ENCODE peak calls at places on chromosomes 4 and X, in ten cellular contexts. P is stomach; K is GM13976; J is H9; S is esophagus muscularis mucosa; N is CD4-positive, alpha-beta T cell; F is brain microvascular endothelial cell; L is astrocyte; M is AG09309; D is progenitor cell of endocrine pancreas. U is an unnamed sample.

GRCh38 chrX:9525511-9526248 is 60.8 kb downstream of the TBL1X start:
- DNase-seq in F (no peak), K (no peak), M (no peak), S (no peak), J (no peak), P (no peak), D (no peak), N (no peak), L (peak; percentile 25), U (peak; percentile 17)

GRCh38 chrX:74531081-74531480 is 83.3 kb downstream of the RLIM start:
- DNase-seq in K (no peak), S (no peak), N (no peak), P (no peak), F (no peak), D (no peak), L (no peak), J (no peak), M (no peak), U (no peak)

GRCh38 chrX:147953976-147954375 is 27.2 kb upstream of the FMR1NB start:
- DNase-seq in S (no peak), N (no peak), L (no peak), D (no peak), F (no peak), P (peak; percentile 26), K (no peak), M (no peak), J (no peak), U (no peak)

GRCh38 chrX:31331928-31332327 is 260.1 kb upstream of the FTHL17 start:
- DNase-seq in L (no peak), N (no peak), F (no peak), P (no peak), K (no peak), M (no peak), J (no peak), D (no peak), S (no peak), U (no peak)

GRCh38 chrX:8424941-8425340 is 39.7 kb upstream of the VCX3B start:
- DNase-seq in L (no peak), K (no peak), N (no peak), J (no peak), M (no peak), F (no peak), P (no peak), D (no peak), S (no peak), U (no peak)

GRCh38 chr4:143241892-143242291 is 57.2 kb downstream of the USP38 start:
- DNase-seq in P (no peak), F (no peak), M (no peak), J (no peak), K (no peak), S (no peak), N (no peak), D (no peak), L (peak; percentile 14), U (no peak)

GRCh38 chr4:143402776-143403550 is 66.3 kb downstream of the GAB1 start:
- DNase-seq in K (no peak), N (no peak), L (no peak), F (no peak), S (no peak), J (no peak), D (no peak), P (no peak), M (no peak), U (no peak)

GRCh38 chrX:138191998-138192397 is 519.5 kb downstream of the FGF13 start:
- DNase-seq in J (peak; percentile 29), K (peak; percentile 1), N (no peak), M (no peak), S (no peak), P (no peak), L (no peak), D (peak; percentile 20), F (peak; percentile 20), U (peak; percentile 30)

GRCh38 chr4:121943941-121944340 is 7.9 kb downstream of the TRPC3 start:
- DNase-seq in S (no peak), K (no peak), M (no peak), D (no peak), N (no peak), F (no peak), P (no peak), J (peak; percentile 81), L (no peak), U (peak; percentile 25)

GRCh38 chrX:40945366-40945713 is 139.9 kb upstream of the USP9X start:
- DNase-seq in D (no peak), N (no peak), S (no peak), K (peak; percentile 49), F (peak; percentile 59), M (peak; percentile 35), J (no peak), L (peak; percentile 84), P (no peak), U (no peak)

GRCh38 chr4:189022441-189023035 is 883.3 kb downstream of the TRIML1 start:
- DNase-seq in P (no peak), N (no peak), F (peak; percentile 32), K (no peak), D (no peak), L (peak; percentile 8), J (no peak), M (peak; percentile 14), S (no peak), U (no peak)

GRCh38 chrX:134585446-134585845 is 72.8 kb downstream of the PLAC1 start:
- DNase-seq in K (no peak), L (no peak), F (no peak), S (no peak), P (no peak), D (no peak), J (no peak), N (no peak), M (no peak), U (no peak)

GRCh38 chr4:97317691-97318090 is 825.6 kb downstream of the STPG2 start:
- DNase-seq in P (no peak), J (no peak), M (no peak), K (no peak), L (no peak), D (no peak), F (no peak), S (no peak), N (no peak), U (no peak)

GRCh38 chrX:152632445-152633097 is 5.1 kb upstream of the GABRQ start:
- DNase-seq in K (no peak), J (peak; percentile 43), F (peak; percentile 56), P (peak; percentile 56), M (peak; percentile 3), S (peak; percentile 87), D (peak; percentile 43), N (peak; percentile 3), L (no peak), U (peak; percentile 57)

GRCh38 chr4:10090467-10091250 is 25.9 kb downstream of the WDR1 start:
- DNase-seq in J (no peak), F (no peak), N (no peak), M (no peak), S (no peak), D (no peak), P (no peak), L (no peak), K (no peak), U (no peak)

GRCh38 chr4:151865744-151866143 is 104.9 kb upstream of the GATB start:
- DNase-seq in P (no peak), M (no peak), L (no peak), S (no peak), F (no peak), D (no peak), J (no peak), K (no peak), N (no peak), U (no peak)

GRCh38 chrX:25022499-25023325 is 6.9 kb upstream of the ARX start:
- DNase-seq in D (no peak), S (no peak), N (no peak), P (no peak), K (no peak), F (no peak), M (no peak), J (no peak), L (no peak), U (no peak)

GRCh38 chr4:108649863-108650211 is 562 bp upstream of the OSTC start:
- DNase-seq in M (no peak), S (no peak), K (no peak), L (no peak), D (no peak), J (no peak), N (no peak), F (no peak), P (no peak), U (no peak)
- TF ChIP-seq CTCF in M (no peak), S (no peak), K (no peak), L (no peak), D (no peak), J (no peak), N (no peak), F (no peak), P (no peak), U (no peak)

GRCh38 chrX:15366507-15367352 is 17.5 kb downstream of the VEGFD start:
- DNase-seq in S (no peak), F (no peak), K (no peak), M (no peak), D (no peak), L (no peak), P (no peak), N (no peak), J (no peak), U (no peak)
- TF ChIP-seq CTCF in S (no peak), F (no peak), K (no peak), M (no peak), D (no peak), L (no peak), P (no peak), N (no peak), J (no peak), U (no peak)

DNA sequence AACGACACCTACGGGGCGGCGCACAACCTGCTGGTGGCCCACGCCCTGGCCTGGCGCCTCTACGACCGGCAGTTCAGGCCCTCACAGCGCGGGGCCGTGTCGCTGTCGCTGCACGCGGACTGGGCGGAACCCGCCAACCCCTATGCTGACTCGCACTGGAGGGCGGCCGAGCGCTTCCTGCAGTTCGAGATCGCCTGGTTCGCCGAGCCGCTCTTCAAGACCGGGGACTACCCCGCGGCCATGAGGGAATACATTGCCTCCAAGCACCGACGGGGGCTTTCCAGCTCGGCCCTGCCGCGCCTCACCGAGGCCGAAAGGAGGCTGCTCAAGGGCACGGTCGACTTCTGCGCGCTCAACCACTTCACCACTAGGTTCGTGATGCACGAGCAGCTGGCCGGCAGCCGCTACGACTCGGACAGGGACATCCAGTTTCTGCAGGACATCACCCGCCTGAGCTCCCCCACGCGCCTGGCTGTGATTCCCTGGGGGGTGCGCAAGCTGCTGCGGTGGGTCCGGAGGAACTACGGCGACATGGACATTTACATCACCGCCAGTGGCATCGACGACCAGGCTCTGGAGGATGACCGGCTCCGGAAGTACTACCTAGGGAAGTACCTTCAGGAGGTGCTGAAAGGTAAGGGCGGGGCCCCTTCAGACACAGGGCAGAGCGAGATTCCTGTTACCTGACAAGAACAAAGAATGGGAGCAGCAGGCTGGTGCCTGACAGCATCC is 11.7 kb downstream of the RPL9 start:
- DNase-seq in N (no peak), D (peak; percentile 28), S (no peak), P (peak; percentile 78), J (peak; percentile 82), M (no peak), F (peak; percentile 57), L (peak; percentile 31), K (peak; percentile 86), U (no peak)
- TF ChIP-seq CTCF in N (no peak), D (no peak), S (no peak), P (peak; percentile 12), J (no peak), M (peak; percentile 13), F (peak; percentile 62), L (no peak), K (no peak), U (no peak)

DNA sequence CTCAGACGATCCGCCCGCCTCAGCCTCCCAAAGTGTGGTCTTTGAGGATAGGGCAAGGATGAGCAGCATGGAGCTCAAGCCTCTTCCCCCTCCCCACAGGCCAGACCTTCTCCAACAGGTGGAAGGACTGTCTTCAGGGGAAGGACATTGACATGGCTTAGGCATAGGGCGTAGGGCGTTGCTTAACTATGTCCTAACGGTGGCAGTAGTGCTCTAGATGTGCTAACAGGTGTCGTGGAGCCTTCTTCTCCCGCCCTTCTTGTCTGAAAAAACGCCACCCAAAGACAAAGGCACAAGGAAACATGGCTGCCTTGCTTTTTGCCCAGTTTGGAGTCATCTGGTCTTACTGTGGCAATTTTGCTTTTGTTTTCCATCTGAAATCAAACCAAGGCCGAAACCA is 219.8 kb downstream of the OR13H1 start:
- DNase-seq in F (peak; percentile 61), P (peak; percentile 85), D (no peak), S (no peak), K (peak; percentile 31), J (no peak), L (peak; percentile 46), N (no peak), M (peak; percentile 83), U (no peak)
- TF ChIP-seq CTCF in F (peak; percentile 63), P (peak; percentile 56), D (no peak), S (peak; percentile 57), K (peak; percentile 64), J (peak; percentile 14), L (no peak), N (no peak), M (peak; percentile 79), U (no peak)

U was measured in neural crest cell.